ENCODE peak calls at places on chromosome 5, in four cellular contexts. L is GM12878, H is K562, K is endothelial cell of umbilical vein. O is an unnamed sample.

GRCh38 chr5:59693492-59693891 is 200.0 kb downstream of the PDE4D start:
- DNase-seq in L (no peak), H (no peak), K (no peak), O (no peak)

GRCh38 chr5:173328896-173329369 is 719 bp upstream of the STC2 start:
- DNase-seq in L (no peak), H (no peak), K (peak), O (peak)

GRCh38 chr5:78417026-78417425 is 56.6 kb downstream of the SCAMP1 start:
- DNase-seq in L (no peak), H (no peak), K (no peak), O (peak)

GRCh38 chr5:130183115-130183514 is 278.9 kb downstream of the CHSY3 start:
- DNase-seq in L (no peak), H (no peak), K (no peak), O (no peak)

GRCh38 chr5:131082034-131082550 is 83.0 kb downstream of the HINT1 start:
- DNase-seq in L (no peak), H (no peak), K (peak), O (no peak)

GRCh38 chr5:27318701-27319100 is 280.3 kb upstream of the CDH9 start:
- DNase-seq in L (no peak), H (no peak), K (no peak), O (peak)

GRCh38 chr5:93452255-93452654 is 128.8 kb downstream of the NR2F1-AS1 start:
- DNase-seq in L (no peak), H (no peak), K (peak), O (no peak)

GRCh38 chr5:153629027-153629426 is 138.6 kb downstream of the GRIA1 start:
- DNase-seq in L (no peak), H (no peak), K (peak), O (peak)

GRCh38 chr5:168347368-168347767 is 55.9 kb downstream of the WWC1 start:
- DNase-seq in L (no peak), H (no peak), K (no peak), O (no peak)

GRCh38 chr5:139251281-139251687 is 42.3 kb upstream of the MATR3 start:
- DNase-seq in L (peak), H (peak), K (peak), O (no peak)

GRCh38 chr5:16980983-16981382 is 44.9 kb upstream of the MYO10 start:
- DNase-seq in L (no peak), H (no peak), K (no peak), O (peak)

GRCh38 chr5:180396931-180397330 is 43.8 kb upstream of the GFPT2 start:
- DNase-seq in L (no peak), H (peak), K (no peak), O (no peak)

GRCh38 chr5:77741608-77742007 is 34.5 kb downstream of the TBCA start:
- DNase-seq in L (no peak), H (no peak), K (no peak), O (no peak)

GRCh38 chr5:10352404-10353240 is 873 bp upstream of the MARCHF6 start:
- DNase-seq in L (peak), H (no peak), K (no peak), O (peak)

GRCh38 chr5:98503582-98503981 is 269.9 kb upstream of the RGMB start:
- DNase-seq in L (no peak), H (no peak), K (no peak), O (no peak)

GRCh38 chr5:16144416-16144815 is 35.2 kb downstream of the MARCHF11 start:
- DNase-seq in L (no peak), H (no peak), K (no peak), O (no peak)

GRCh38 chr5:137415231-137415681 is 83.9 kb downstream of the SPOCK1 start:
- DNase-seq in L (no peak), H (no peak), K (peak), O (peak)

GRCh38 chr5:121251954-121252353 is 599.7 kb upstream of the FTMT start:
- DNase-seq in L (no peak), H (no peak), K (peak), O (peak)

GRCh38 chr5:84372066-84372700 is 12.5 kb downstream of the EDIL3 start:
- DNase-seq in L (no peak), H (no peak), K (peak), O (peak)

DNA sequence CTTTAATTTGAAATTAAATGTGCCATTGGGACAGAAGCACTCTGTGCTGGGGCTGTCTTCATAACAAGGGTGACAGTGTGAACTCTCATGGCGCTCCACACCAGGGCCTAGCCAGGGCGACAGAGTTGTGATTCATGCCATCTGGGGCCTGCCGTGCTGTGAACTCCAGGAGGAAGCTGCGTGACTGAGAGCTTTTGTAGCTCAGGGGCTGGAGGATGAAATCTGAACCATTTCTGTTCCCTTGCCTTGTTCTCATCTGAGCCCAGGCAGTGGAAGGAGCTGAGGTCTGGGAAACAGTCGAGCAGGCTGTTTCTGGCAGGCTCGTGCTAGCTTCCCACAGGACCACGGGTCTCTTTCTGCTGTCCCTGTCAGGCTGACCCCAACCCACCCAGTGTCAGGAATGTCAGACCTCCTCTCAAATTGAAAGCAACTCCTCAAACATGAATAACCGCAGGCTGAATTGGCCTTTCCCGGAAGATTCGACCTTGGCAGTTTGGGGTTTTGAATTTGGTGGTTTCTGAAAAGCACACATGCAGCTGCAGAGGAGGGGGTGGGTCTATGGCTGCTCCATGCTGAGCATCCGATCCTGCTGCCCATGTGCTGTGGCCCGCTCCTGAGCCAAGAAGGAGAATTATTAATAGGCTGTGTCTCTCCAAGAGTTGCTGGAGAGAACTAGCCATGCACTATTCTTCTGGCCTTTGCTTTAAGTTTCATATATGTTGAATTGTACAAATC is 69.2 kb upstream of the RPS23 start:
- DNase-seq in L (no peak), H (no peak), K (no peak), O (peak)
- TF ChIP-seq FOS in L (no peak), H (no peak), K (no peak), O (no peak)

GRCh38 chr5:67203701-67204074 is 7.1 kb upstream of the CD180 start:
- DNase-seq in L (no peak), H (no peak), K (no peak), O (no peak)
- TF ChIP-seq FOS in L (no peak), H (no peak), K (no peak), O (no peak)

DNA sequence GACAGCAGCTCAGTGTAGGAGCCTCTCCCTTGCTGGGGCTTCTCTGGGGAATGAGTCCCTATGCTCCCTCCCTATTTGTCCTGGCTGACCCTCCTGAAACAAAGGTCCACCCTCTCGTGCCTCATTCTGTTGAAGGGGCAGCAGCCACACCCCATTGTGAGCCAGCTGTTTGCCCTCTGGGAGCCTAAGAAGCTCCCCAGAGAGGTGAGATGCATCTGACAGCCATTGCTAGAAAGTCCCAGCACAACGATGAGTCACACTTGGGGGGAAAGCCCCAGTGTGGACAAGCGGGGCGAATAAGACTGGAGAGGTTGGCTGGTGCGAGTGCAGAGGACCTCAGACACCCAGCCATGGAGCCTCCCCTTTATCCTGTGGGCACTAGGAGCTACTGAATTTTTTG is 101.4 kb downstream of the PPARGC1B start:
- DNase-seq in L (peak), H (no peak), K (no peak), O (peak)
- TF ChIP-seq FOS in L (no peak), H (no peak), K (no peak), O (peak)

DNA sequence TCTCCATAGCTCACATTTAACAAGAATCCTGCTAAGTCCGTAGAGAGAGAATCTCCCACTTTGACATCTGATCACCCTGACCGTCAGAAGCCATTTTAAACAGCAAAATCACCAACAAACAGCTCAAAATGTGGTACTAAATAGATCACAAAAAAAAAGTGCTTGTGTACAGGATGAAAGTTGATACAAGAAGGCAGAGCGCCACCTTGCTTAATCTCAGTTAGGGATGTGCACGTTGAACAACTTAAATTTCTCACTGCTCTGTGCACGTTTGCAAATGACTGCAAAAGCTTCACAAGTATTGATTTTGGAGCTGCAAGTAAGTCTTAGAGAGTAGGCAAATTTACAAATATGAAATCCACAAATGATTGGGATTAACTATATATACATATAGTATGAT is 63.1 kb upstream of the NREP start:
- DNase-seq in L (no peak), H (no peak), K (no peak), O (no peak)
- TF ChIP-seq FOS in L (no peak), H (no peak), K (no peak), O (no peak)

GRCh38 chr5:109470263-109470662 is 60.5 kb upstream of the PJA2 start:
- DNase-seq in L (no peak), H (no peak), K (no peak), O (no peak)

GRCh38 chr5:109467058-109467457 is 57.3 kb upstream of the PJA2 start:
- DNase-seq in L (no peak), H (no peak), K (no peak), O (no peak)

GRCh38 chr5:109468737-109469420 is 59.1 kb upstream of the PJA2 start:
- DNase-seq in L (peak), H (peak), K (peak), O (peak)
- TF ChIP-seq FOS in L (no peak), H (no peak), K (no peak), O (no peak)

DNA sequence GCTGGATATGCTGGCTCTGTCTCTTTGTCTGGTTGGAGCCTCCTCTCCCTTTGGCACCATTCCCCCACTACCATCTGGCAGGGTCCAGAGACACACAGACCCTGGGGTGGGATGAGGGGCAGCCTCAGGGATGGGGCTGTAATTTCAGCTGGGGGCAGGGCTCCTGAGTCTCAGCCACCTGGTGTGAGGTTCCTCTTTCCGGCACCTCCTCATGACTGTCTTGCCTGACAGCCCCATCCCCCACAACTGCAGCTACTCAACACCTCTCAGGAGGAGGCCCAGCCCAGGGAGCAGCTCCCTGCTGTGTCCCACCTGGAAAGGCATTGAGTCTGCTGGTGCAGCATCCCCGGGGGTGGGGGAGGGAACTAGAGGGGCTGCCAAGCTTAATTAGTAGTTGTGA is 11.7 kb upstream of the RPS14 start:
- DNase-seq in L (peak), H (peak), K (no peak), O (no peak)
- TF ChIP-seq FOS in L (no peak), H (no peak), K (no peak), O (no peak)

DNA sequence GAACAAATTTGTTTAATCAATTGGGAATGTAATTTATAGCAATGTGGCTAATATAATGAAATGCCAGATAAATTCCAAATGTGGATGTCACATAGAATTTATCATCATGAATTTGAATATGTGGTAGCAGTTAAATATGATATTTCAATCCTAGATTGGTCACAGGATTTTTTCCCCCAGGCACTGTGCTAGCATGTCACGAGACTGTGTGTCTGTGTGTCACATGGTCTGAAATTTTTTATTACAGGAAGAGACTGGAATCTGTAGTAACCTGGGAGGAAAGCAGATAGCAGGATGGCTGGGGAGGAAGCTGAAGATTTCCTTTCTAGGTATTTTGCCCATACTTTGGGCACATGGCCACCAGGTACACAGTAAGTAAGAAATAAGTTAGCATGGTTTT is 35.4 kb upstream of the MSH3 start:
- DNase-seq in L (no peak), H (no peak), K (no peak), O (no peak)
- TF ChIP-seq FOS in L (no peak), H (no peak), K (no peak), O (no peak)

GRCh38 chr5:4087110-4087509 is 491.5 kb downstream of the IRX1 start:
- DNase-seq in L (no peak), H (no peak), K (no peak), O (no peak)
- TF ChIP-seq FOS in L (no peak), H (no peak), K (no peak), O (no peak)